ENCODE peak calls at places on chromosome 17, in four cellular contexts. P, N, H and X are unnamed samples.

GRCh38 chr17:56786989-56787482 is 46.7 kb downstream of the C17orf67 start:
- DNase-seq in P (peak), N (peak), H (peak), X (peak)

GRCh38 chr17:45247429-45248131 is 14.3 kb downstream of the SPATA32 start:
- DNase-seq in P (peak), N (peak), H (no peak), X (peak)

GRCh38 chr17:40293363-40293762 is 5.7 kb downstream of the CDC6 start:
- DNase-seq in P (no peak), N (peak), H (no peak), X (no peak)

GRCh38 chr17:79353548-79353947 is 257.3 kb downstream of the RBFOX3 start:
- DNase-seq in P (peak), N (no peak), H (no peak), X (no peak)

GRCh38 chr17:78407387-78407990 is 29.0 kb downstream of the PGS1 start:
- DNase-seq in P (no peak), N (no peak), H (no peak), X (no peak)

GRCh38 chr17:44086364-44087311 is 16.1 kb downstream of the G6PC3 start:
- DNase-seq in P (peak), N (peak), H (peak), X (peak)

GRCh38 chr17:36727577-36727976 is 126.2 kb downstream of the MRM1 start:
- DNase-seq in P (no peak), N (no peak), H (no peak), X (no peak)

GRCh38 chr17:41763327-41763726 is 23.2 kb downstream of the JUP start:
- DNase-seq in P (no peak), N (no peak), H (no peak), X (no peak)

GRCh38 chr17:82232322-82232785 is 3.5 kb downstream of the SLC16A3 start:
- DNase-seq in P (no peak), N (no peak), H (no peak), X (no peak)

GRCh38 chr17:58734040-58734439 is 21.6 kb upstream of the PPM1E start:
- DNase-seq in P (no peak), N (no peak), H (no peak), X (no peak)

GRCh38 chr17:28500712-28501379 is 5.3 kb upstream of the FOXN1 start:
- DNase-seq in P (no peak), N (no peak), H (no peak), X (no peak)

GRCh38 chr17:81852237-81852636 is 8.1 kb downstream of the P4HB start:
- DNase-seq in P (no peak), N (no peak), H (no peak), X (no peak)

GRCh38 chr17:63841350-63842172 is 924 bp downstream of the SMARCD2 start:
- DNase-seq in P (no peak), N (peak), H (no peak), X (no peak)

GRCh38 chr17:42472709-42473521 is 14.2 kb downstream of the ATP6V0A1 start:
- DNase-seq in P (no peak), N (peak), H (peak), X (no peak)

GRCh38 chr17:45905812-45906211 is 11.5 kb downstream of the MAPT start:
- DNase-seq in P (no peak), N (no peak), H (no peak), X (no peak)

GRCh38 chr17:14926526-14927122 is 338.5 kb downstream of the PMP22 start:
- DNase-seq in P (peak), N (peak), H (no peak), X (no peak)

GRCh38 chr17:71505200-71505599 is 615.6 kb upstream of the SOX9 start:
- DNase-seq in P (no peak), N (peak), H (peak), X (peak)

GRCh38 chr17:59427425-59427921 is 96.0 kb downstream of the YPEL2 start:
- DNase-seq in P (no peak), N (peak), H (no peak), X (peak)

GRCh38 chr17:46031440-46031839 is 32.4 kb downstream of the STH start:
- DNase-seq in P (no peak), N (no peak), H (no peak), X (no peak)

GRCh38 chr17:17819561-17819995 is 17.2 kb downstream of the SREBF1 start:
- DNase-seq in P (peak), N (peak), H (peak), X (peak)

GRCh38 chr17:39652635-39653315 is 12.4 kb upstream of the TCAP start:
- DNase-seq in P (no peak), N (no peak), H (no peak), X (no peak)

GRCh38 chr17:2259769-2260536 is 43.6 kb downstream of the SMG6 start:
- DNase-seq in P (peak), N (peak), H (no peak), X (no peak)

GRCh38 chr17:43212641-43213490 is 1.2 kb downstream of the TMEM106A start:
- DNase-seq in P (no peak), N (peak), H (no peak), X (no peak)

GRCh38 chr17:48605409-48605864 is 651 bp upstream of the HOXB6 start:
- DNase-seq in P (no peak), N (no peak), H (no peak), X (no peak)

GRCh38 chr17:3852561-3852960 is 6.5 kb upstream of the NCBP3 start:
- DNase-seq in P (no peak), N (no peak), H (no peak), X (no peak)

GRCh38 chr17:7477392-7478275 is 1.8 kb downstream of the ZBTB4 start:
- DNase-seq in P (no peak), N (peak), H (peak), X (no peak)

GRCh38 chr17:30225919-30226553 is 9.5 kb downstream of the SLC6A4 start:
- DNase-seq in P (no peak), N (no peak), H (no peak), X (no peak)

GRCh38 chr17:14768923-14769322 is 468.0 kb downstream of the HS3ST3B1 start:
- DNase-seq in P (no peak), N (no peak), H (no peak), X (no peak)

GRCh38 chr17:69448431-69449102 is 34.1 kb downstream of the MAP2K6 start:
- DNase-seq in P (no peak), N (no peak), H (no peak), X (no peak)

GRCh38 chr17:51164911-51165679 is 1.1 kb upstream of the NME2 start:
- DNase-seq in P (no peak), N (no peak), H (no peak), X (no peak)

GRCh38 chr17:50212121-50212843 is 10.9 kb upstream of the COL1A1 start:
- DNase-seq in P (no peak), N (peak), H (peak), X (no peak)

GRCh38 chr17:80845863-80846671 is 145.6 kb upstream of the CHMP6 start:
- DNase-seq in P (no peak), N (no peak), H (no peak), X (no peak)

GRCh38 chr17:81043725-81044427 is 8.9 kb downstream of the BAIAP2 start:
- DNase-seq in P (no peak), N (peak), H (no peak), X (peak)

GRCh38 chr17:65627892-65628622 is 66.6 kb upstream of the AXIN2 start:
- DNase-seq in P (no peak), N (peak), H (peak), X (peak)

GRCh38 chr17:251531-251930 is 70.1 kb upstream of the DOC2B start:
- DNase-seq in P (peak), N (no peak), H (no peak), X (no peak)

GRCh38 chr17:17039911-17040310 is 2.3 kb upstream of the MPRIP start:
- DNase-seq in P (no peak), N (no peak), H (no peak), X (no peak)

GRCh38 chr17:74433421-74434121 is 1.7 kb downstream of the GPRC5C start:
- DNase-seq in P (no peak), N (no peak), H (no peak), X (no peak)

GRCh38 chr17:55430531-55431228 is 9.0 kb upstream of the MMD start:
- DNase-seq in P (no peak), N (no peak), H (no peak), X (no peak)

GRCh38 chr17:5770556-5771270 is 186.4 kb upstream of the NLRP1 start:
- DNase-seq in P (no peak), N (no peak), H (no peak), X (no peak)
- H3K4me3 ChIP-seq in P (no peak), N (no peak), H (no peak), X (no peak)

DNA sequence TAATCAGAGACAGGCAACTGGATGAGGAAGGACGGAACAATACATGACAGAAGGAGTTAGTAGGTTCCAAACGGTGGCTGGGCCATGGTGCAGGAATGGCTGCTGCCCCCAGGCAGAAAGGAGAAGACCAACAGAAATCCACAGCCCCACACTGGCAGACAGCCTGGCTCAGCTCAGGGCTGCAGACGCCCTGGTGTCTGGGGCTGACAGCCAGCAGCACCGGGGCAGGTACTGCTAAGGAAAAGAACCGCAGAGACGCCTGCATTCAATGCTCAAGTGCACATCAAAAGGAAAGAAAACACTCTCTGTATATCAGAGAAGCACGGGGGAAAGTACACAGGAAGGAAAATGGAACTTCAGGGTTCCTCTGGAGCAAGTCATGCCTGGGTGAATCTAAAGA is 53.4 kb downstream of the GAS7 start:
- DNase-seq in P (no peak), N (no peak), H (no peak), X (no peak)
- H3K4me3 ChIP-seq in P (no peak), N (no peak), H (no peak), X (no peak)

DNA sequence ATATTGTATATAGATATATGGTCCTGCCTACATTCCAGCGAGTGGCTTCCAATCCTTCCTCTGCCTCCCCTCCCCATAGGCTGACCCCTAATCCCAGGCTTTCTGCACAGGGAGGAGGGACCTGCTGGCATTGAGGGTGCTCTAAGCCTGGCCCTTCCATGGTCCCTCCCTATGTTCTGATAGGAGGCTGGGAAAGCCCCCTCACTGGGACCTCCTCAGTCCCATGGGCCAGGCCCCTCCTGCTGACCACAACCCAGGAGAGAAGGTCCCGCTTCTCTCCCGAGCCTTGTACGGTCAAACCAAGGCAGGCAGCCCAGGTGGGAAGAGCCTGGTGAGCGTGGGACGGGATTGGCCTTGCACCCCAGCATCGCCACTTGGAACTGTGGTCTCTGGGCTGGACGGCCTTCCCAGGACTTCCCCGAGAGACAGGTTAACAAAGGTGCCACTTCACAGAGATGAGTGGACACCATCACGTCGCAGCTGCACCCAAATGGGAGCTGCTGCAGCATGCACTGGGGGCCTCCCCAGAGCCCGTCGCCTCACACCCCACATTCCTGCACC is 859 bp downstream of the ALDH3A1 start:
- DNase-seq in P (no peak), N (no peak), H (no peak), X (no peak)
- H3K4me3 ChIP-seq in P (no peak), N (no peak), H (no peak), X (no peak)

GRCh38 chr17:35374766-35375344 is 1.4 kb upstream of the SLFN11 start:
- DNase-seq in P (no peak), N (no peak), H (no peak), X (no peak)

GRCh38 chr17:35372846-35373531 is 432 bp downstream of the SLFN11 start:
- DNase-seq in P (no peak), N (no peak), H (no peak), X (no peak)

GRCh38 chr17:35373532-35373983 is at the start of gene SLFN11:
- DNase-seq in P (peak), N (peak), H (peak), X (no peak)

GRCh38 chr17:35373984-35374765 is 754 bp upstream of the SLFN11 start:
- DNase-seq in P (peak), N (peak), H (no peak), X (no peak)

GRCh38 chr17:35376245-35376644 is 2.8 kb upstream of the SLFN11 start:
- DNase-seq in P (no peak), N (peak), H (no peak), X (no peak)
- H3K4me3 ChIP-seq in P (no peak), N (peak), H (no peak), X (no peak)

DNA sequence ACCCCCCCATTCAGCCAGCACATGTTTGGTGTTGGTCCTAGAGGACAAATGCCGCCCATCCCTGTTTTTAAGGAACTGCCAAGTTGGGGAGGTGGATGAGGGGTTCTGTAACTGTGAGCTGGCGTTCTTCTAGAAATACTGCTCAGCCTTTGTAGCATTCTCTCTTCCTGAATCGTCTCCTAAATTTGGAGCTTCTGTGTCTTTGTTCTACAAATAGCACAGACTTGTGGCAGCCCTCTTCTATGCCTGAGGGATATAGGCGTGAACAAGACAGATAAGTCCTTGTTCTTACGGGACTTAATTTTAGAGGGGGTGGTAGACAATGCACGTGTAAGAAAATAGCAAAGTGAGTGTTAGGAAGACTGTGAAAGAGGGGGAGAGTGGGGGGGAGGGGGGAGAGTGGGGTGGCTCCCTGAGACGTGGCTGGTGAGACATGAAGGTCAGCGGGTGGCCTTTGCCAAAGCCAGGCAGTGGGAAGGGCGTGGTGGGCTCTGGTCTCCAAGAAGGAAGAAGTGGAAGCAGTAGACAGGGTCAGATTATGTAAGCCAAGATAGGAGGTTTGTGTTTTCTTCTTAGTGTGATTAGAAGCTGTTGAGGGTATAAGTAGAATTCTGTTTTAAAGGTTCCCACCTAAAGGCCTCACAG is 9.9 kb downstream of the MFSD11 start:
- DNase-seq in P (no peak), N (no peak), H (no peak), X (no peak)
- H3K4me3 ChIP-seq in P (no peak), N (no peak), H (no peak), X (no peak)

GRCh38 chr17:73089918-73090317 is 2.6 kb downstream of the SLC39A11 start:
- DNase-seq in P (no peak), N (no peak), H (no peak), X (no peak)

GRCh38 chr17:73091410-73091769 is 1.1 kb downstream of the SLC39A11 start:
- DNase-seq in P (no peak), N (no peak), H (no peak), X (no peak)

GRCh38 chr17:73089322-73089721 is 3.2 kb downstream of the SLC39A11 start:
- DNase-seq in P (no peak), N (no peak), H (no peak), X (no peak)

GRCh38 chr17:73091770-73092517 is 544 bp downstream of the SLC39A11 start:
- DNase-seq in P (no peak), N (no peak), H (no peak), X (no peak)

DNA sequence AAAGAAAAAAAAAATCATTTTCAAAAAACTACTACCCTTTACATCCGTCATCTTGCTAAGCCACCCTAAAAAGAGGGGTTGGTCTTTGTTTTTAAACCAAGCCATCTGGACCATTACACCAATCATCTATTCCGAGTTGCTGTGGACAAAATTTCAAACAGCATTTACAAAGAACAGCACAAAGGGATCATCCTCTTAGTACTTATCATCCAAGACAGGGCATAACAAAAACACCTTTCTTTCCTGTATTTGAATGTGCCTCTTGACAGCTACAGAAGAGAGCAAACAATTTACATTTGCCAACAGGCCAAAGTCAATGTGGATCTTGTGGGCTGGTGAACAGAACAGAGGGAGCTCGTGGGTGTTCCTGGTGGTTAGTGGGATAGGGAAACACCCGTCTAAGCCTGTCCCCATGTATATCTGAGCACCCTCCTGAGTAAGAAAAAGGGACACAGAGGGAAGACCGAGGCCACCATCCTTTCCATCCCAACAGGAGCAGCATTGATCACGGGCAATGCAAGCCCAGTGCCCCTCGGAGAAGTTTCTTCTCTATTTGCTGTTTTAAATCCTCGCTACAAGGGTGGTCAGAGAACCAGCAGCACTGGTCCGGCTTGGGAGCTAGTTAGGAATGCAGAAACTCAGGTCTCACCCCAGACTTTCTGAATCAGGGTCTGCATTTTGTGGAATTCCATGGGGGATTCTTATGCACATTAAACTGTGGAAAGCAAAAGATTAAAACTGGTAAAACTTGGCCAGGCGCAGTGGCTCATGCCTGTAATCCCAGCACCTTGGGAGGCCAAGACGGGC is 1.9 kb downstream of the SLC39A11 start:
- DNase-seq in P (no peak), N (no peak), H (no peak), X (no peak)
- H3K4me3 ChIP-seq in P (no peak), N (no peak), H (no peak), X (no peak)